ENCODE peak calls at places on chromosomes 7 and 10, in six cellular contexts. One of them, this sample, is unnamed.

GRCh38 chr10:15433850-15434537 is 62.9 kb upstream of the FAM171A1 start:
- DNase-seq in lung: no peak
- DNase-seq in tibial artery: no peak
- DNase-seq in right lobe of liver: no peak
- DNase-seq in ovary: no peak
- DNase-seq in lower lobe of right lung: no peak
- DNase-seq in this sample: no peak

GRCh38 chr10:31315453-31315852 is 3.6 kb upstream of the ZEB1 start:
- DNase-seq in lower lobe of right lung: no peak
- DNase-seq in tibial artery: no peak
- DNase-seq in right lobe of liver: no peak
- DNase-seq in ovary: no peak
- DNase-seq in lung: no peak
- DNase-seq in this sample: no peak

GRCh38 chr7:69049341-69049740 is 548.9 kb upstream of the AUTS2 start:
- DNase-seq in lung: no peak
- DNase-seq in right lobe of liver: no peak
- DNase-seq in ovary: no peak
- DNase-seq in lower lobe of right lung: no peak
- DNase-seq in tibial artery: no peak
- DNase-seq in this sample: no peak

GRCh38 chr7:85890244-85890811 is 703.5 kb upstream of the SEMA3D start:
- DNase-seq in tibial artery: no peak
- DNase-seq in right lobe of liver: no peak
- DNase-seq in ovary: no peak
- DNase-seq in lower lobe of right lung: no peak
- DNase-seq in lung: no peak
- DNase-seq in this sample: no peak

GRCh38 chr7:105487559-105488218 is 34.4 kb downstream of the PUS7 start:
- DNase-seq in lower lobe of right lung: no peak
- DNase-seq in tibial artery: no peak
- DNase-seq in ovary: no peak
- DNase-seq in right lobe of liver: no peak
- DNase-seq in lung: no peak
- DNase-seq in this sample: no peak

GRCh38 chr7:50371551-50372021 is 67.1 kb downstream of the IKZF1 start:
- DNase-seq in ovary: no peak
- DNase-seq in lower lobe of right lung: no peak
- DNase-seq in right lobe of liver: no peak
- DNase-seq in tibial artery: no peak
- DNase-seq in lung: no peak
- DNase-seq in this sample: no peak

GRCh38 chr7:55439627-55440026 is 74.5 kb downstream of the LANCL2 start:
- DNase-seq in lower lobe of right lung: no peak
- DNase-seq in tibial artery: no peak
- DNase-seq in ovary: no peak
- DNase-seq in right lobe of liver: no peak
- DNase-seq in lung: no peak
- DNase-seq in this sample: no peak

GRCh38 chr10:114002422-114002821 is 41.2 kb upstream of the ADRB1 start:
- DNase-seq in right lobe of liver: no peak
- DNase-seq in lower lobe of right lung: no peak
- DNase-seq in lung: no peak
- DNase-seq in ovary: no peak
- DNase-seq in tibial artery: no peak
- DNase-seq in this sample: no peak

GRCh38 chr10:60911715-60912114 is 32.3 kb downstream of the RHOBTB1 start:
- DNase-seq in tibial artery: no peak
- DNase-seq in lower lobe of right lung: no peak
- DNase-seq in lung: no peak
- DNase-seq in ovary: no peak
- DNase-seq in right lobe of liver: no peak
- DNase-seq in this sample: no peak

GRCh38 chr7:158546214-158546613 is 41.4 kb downstream of the PTPRN2 start:
- DNase-seq in right lobe of liver: no peak
- DNase-seq in tibial artery: no peak
- DNase-seq in lung: no peak
- DNase-seq in ovary: no peak
- DNase-seq in lower lobe of right lung: no peak
- DNase-seq in this sample: no peak

GRCh38 chr7:91181949-91182348 is 82.3 kb upstream of the FZD1 start:
- DNase-seq in right lobe of liver: no peak
- DNase-seq in ovary: no peak
- DNase-seq in lower lobe of right lung: no peak
- DNase-seq in tibial artery: no peak
- DNase-seq in lung: no peak
- DNase-seq in this sample: no peak

DNA sequence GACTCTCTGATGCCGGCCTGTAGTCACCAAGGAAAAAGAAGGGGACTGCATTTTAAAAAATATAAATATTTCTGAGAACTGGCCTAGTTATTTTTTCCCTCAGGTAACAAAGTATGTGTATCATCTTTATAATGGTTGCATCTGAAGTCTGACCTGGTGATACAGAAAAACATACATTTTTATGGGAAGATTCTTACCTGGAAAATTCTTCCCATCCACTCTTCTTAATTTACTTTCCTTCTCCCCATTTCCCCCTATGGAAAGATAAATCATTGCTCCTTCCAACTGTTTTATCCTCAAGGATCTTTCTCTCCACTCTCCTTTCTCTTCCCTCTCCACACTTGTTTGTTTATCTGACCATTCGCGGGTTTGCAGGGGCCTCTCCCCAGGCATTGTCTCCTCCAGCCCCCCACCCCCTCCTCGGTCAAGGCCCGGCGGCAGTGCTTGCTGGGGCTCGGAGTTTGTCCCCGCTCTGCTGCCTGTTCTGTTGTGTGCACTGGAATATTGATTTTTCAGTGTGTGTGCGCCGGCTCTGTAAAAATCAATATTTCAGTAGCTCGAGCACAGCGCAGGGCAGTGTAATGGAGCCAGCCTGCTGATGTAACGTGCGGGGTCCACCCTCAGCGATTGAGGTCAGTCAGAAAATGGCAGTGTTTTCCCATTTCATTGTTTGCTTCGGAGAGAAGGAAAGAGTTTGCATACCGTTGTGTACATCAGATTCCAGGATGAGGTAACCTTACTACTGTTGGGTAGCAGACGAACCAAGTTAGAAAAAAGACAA is 199.5 kb upstream of the NFE2L3 start:
- DNase-seq in lower lobe of right lung: no peak
- DNase-seq in ovary: no peak
- DNase-seq in tibial artery: no peak
- DNase-seq in right lobe of liver: peak; percentile 91
- DNase-seq in lung: no peak
- DNase-seq in this sample: peak; percentile 86
- TF ChIP-seq CTCF in lower lobe of right lung: no peak
- TF ChIP-seq CTCF in ovary: no peak
- TF ChIP-seq CTCF in tibial artery: no peak
- TF ChIP-seq CTCF in right lobe of liver: no peak
- TF ChIP-seq CTCF in lung: no peak
- TF ChIP-seq CTCF in this sample: no peak

DNA sequence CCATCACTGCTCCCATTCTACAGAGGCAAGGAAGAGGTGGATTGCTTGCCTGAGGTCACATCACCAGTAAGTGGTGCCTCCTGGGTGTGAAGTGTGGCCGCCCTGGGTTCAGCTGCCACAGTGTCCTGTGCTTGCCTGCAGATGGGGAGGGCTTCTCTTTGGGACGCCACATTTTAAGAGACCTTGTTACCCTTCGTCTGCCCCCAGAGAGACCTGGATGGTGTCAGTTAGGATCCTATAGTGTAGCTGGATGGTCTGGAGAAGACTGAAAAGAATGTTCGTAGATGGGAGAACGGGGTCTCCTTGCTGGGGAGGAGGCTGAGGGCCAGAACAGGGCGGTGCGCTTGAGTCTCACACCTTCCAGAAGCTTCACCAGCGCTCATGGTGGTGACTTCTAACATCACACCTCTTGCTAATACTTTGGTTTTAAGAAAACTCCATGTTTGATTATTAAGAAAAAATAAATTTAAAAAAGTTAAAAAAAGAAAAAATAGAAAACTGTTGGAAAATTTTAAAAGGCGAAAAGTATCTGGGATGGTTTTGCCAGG is 2.3 kb downstream of the DOCK1 start:
- DNase-seq in ovary: no peak
- DNase-seq in tibial artery: no peak
- DNase-seq in right lobe of liver: no peak
- DNase-seq in lower lobe of right lung: no peak
- DNase-seq in lung: no peak
- DNase-seq in this sample: no peak
- H3K27ac ChIP-seq in ovary: no peak overlapping the region
- H3K27ac ChIP-seq in tibial artery: no peak overlapping the region
- H3K27ac ChIP-seq in right lobe of liver: no peak overlapping the region
- H3K27ac ChIP-seq in lower lobe of right lung: no peak overlapping the region
- H3K27ac ChIP-seq in lung: no peak overlapping the region
- H3K27ac ChIP-seq in this sample: no peak overlapping the region

DNA sequence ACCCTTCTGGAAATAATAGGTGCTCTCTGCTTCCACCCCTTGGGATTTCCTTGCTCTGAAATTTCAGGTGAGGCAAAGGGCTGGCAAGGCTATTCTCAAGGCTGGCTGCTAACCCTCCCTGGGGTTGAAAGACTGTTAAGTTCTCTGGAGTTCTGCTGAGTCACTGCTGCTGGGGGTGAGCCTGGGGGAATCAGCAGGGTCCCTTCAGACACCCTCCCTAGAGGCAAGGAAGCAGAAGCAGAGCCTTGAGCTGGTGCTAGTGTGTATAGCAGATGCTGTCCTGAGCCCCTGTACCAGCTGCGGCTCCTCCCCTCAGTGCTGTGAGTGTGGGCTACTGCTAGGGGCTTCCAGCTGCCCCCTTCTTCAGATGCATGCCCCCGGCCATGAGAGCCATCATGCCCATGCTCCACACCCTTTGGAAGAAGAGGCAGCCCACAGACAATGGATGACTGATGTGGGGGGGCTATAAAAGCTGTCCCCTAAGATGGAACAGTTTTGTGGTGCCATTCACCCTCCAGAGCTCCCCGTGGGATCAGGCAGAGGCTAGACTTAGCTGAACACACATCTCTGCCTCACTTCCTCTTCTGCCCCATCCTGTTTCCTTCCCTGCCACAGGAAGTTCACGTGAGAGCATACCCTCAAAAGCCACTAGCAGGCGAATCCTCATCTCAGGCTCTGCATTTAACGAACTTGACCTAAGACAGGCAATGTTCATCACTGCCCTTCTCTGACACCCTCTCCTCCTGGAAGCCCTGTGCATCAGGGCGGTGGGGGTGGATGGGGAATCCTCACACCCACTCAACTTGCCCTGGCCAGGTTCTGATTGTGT is 91.8 kb downstream of the SH3PXD2A start:
- DNase-seq in right lobe of liver: no peak
- DNase-seq in ovary: no peak
- DNase-seq in lung: no peak
- DNase-seq in tibial artery: no peak
- DNase-seq in lower lobe of right lung: no peak
- DNase-seq in this sample: no peak
- H3K4me3 ChIP-seq in right lobe of liver: no peak overlapping the region
- H3K4me3 ChIP-seq in ovary: no peak overlapping the region
- H3K4me3 ChIP-seq in lung: no peak overlapping the region
- H3K4me3 ChIP-seq in tibial artery: no peak overlapping the region
- H3K4me3 ChIP-seq in lower lobe of right lung: no peak overlapping the region
- H3K4me3 ChIP-seq in this sample: no peak overlapping the region

DNA sequence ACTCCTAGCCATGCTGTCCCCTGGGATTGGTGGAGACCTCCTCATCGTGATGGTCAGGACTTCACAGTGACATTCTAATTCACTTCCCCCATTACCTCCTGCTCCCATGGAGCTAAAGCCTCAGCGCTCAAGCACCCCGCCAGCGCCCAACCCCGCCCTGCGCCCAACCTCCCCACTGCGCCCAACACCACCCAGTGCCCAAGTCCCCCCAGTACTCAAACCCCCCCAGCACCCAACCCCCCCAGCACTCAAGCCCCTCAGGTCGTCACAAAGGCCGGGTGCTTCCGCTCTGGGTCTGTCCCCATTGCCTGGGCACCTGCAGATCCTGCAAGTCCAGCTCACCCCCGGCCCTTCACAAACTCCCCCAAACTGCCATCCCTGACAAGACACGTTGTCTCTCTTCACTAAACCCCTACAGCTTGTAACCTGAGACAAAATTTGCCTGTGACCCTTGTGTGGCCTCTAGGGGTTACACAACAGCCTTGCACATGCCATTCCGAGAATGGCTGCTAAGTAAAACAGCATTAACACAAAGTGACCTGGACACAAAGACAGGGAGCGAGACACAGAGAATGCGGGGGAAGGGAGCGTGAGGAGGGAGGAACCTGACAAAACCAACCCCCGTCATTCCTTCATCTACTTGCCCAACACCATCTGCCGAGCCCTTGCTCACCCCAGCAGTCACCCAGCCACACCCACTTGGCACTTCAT is 107.8 kb downstream of the ADARB2 start:
- DNase-seq in tibial artery: no peak
- DNase-seq in right lobe of liver: no peak
- DNase-seq in lung: no peak
- DNase-seq in ovary: no peak
- DNase-seq in lower lobe of right lung: no peak
- DNase-seq in this sample: no peak
- TF ChIP-seq CTCF in tibial artery: no peak
- TF ChIP-seq CTCF in right lobe of liver: no peak
- TF ChIP-seq CTCF in lung: no peak
- TF ChIP-seq CTCF in ovary: no peak
- TF ChIP-seq CTCF in lower lobe of right lung: no peak
- TF ChIP-seq CTCF in this sample: no peak

GRCh38 chr10:12337407-12337806 is 11.9 kb upstream of the CAMK1D start:
- DNase-seq in lung: no peak
- DNase-seq in right lobe of liver: no peak
- DNase-seq in tibial artery: no peak
- DNase-seq in lower lobe of right lung: no peak
- DNase-seq in ovary: no peak
- DNase-seq in this sample: no peak
- H3K27ac ChIP-seq in lung: no peak overlapping the region
- H3K27ac ChIP-seq in right lobe of liver: no peak overlapping the region
- H3K27ac ChIP-seq in tibial artery: peak overlapping the region; percentile 42
- H3K27ac ChIP-seq in lower lobe of right lung: no peak overlapping the region
- H3K27ac ChIP-seq in ovary: no peak overlapping the region
- H3K27ac ChIP-seq in this sample: no peak overlapping the region

GRCh38 chr10:98030991-98031431 is 590 bp upstream of the CRTAC1 start:
- DNase-seq in lower lobe of right lung: no peak
- DNase-seq in lung: no peak
- DNase-seq in right lobe of liver: no peak
- DNase-seq in ovary: peak; percentile 31
- DNase-seq in tibial artery: no peak
- DNase-seq in this sample: no peak
- H3K4me3 ChIP-seq in lower lobe of right lung: peak overlapping the region; percentile 53
- H3K4me3 ChIP-seq in lung: no peak overlapping the region
- H3K4me3 ChIP-seq in right lobe of liver: no peak overlapping the region
- H3K4me3 ChIP-seq in ovary: peak overlapping the region; percentile 26
- H3K4me3 ChIP-seq in tibial artery: peak overlapping the region; percentile 58
- H3K4me3 ChIP-seq in this sample: no peak overlapping the region

DNA sequence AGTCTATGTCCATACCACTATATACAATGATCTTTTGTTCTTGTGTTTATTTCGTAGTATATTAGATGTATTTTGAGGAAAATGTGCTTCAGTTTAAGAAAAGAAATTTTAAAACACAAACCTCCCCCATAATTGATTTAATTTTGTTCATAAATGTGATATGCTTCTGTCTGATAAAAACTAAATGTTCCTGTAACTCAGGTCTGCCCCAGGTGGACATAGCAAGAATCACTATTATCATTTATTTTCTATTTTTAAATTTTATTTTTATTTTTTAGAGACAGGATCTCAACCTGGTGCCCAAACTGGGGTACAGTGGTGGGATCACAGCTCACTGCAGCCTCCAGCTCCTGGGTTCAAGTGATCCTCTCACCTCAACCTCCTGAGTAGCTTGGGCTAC is 43.2 kb downstream of the BEND7 start:
- DNase-seq in tibial artery: no peak
- DNase-seq in ovary: no peak
- DNase-seq in lower lobe of right lung: no peak
- DNase-seq in lung: no peak
- DNase-seq in right lobe of liver: no peak
- DNase-seq in this sample: no peak
- TF ChIP-seq CTCF in tibial artery: no peak
- TF ChIP-seq CTCF in ovary: no peak
- TF ChIP-seq CTCF in lower lobe of right lung: no peak
- TF ChIP-seq CTCF in lung: no peak
- TF ChIP-seq CTCF in right lobe of liver: peak; percentile 18
- TF ChIP-seq CTCF in this sample: no peak

This sample was measured in pancreas.